ENCODE peak calls at places on chromosomes 5 and 9, in four cellular contexts. N is kidney epithelial cell, C is breast epithelium, D is PC-3. O is an unnamed sample.

GRCh38 chr9:19470981-19471650 is 62.3 kb downstream of the ACER2 start:
- DNase-seq in N (no peak), C (no peak), D (no peak), O (no peak)

GRCh38 chr9:124342946-124343485 is 72.2 kb downstream of the PSMB7 start:
- DNase-seq in N (peak), C (peak), D (peak), O (peak)

GRCh38 chr5:134738963-134739661 is 764 bp downstream of the CAMLG start:
- DNase-seq in N (no peak), C (peak), D (peak), O (no peak)

GRCh38 chr5:31767335-31768031 is 128.6 kb downstream of the PDZD2 start:
- DNase-seq in N (no peak), C (no peak), D (no peak), O (no peak)

GRCh38 chr5:15168397-15168796 is 296.8 kb upstream of the ANKH start:
- DNase-seq in N (no peak), C (no peak), D (no peak), O (no peak)

GRCh38 chr5:150517272-150518152 is 9.6 kb downstream of the NDST1 start:
- DNase-seq in N (no peak), C (no peak), D (peak), O (peak)

GRCh38 chr9:98559568-98559967 is 149.2 kb downstream of the GABBR2 start:
- DNase-seq in N (no peak), C (no peak), D (no peak), O (no peak)

GRCh38 chr5:128574041-128574440 is 36.0 kb upstream of the FBN2 start:
- DNase-seq in N (peak), C (no peak), D (peak), O (no peak)

GRCh38 chr5:57494104-57495098 is 11.8 kb upstream of the ACTBL2 start:
- DNase-seq in N (peak), C (peak), D (peak), O (peak)

GRCh38 chr9:98099898-98100297 is 19.1 kb downstream of the TRIM14 start:
- DNase-seq in N (no peak), C (no peak), D (no peak), O (no peak)

GRCh38 chr9:28234133-28234898 is 661.0 kb upstream of the C9orf72 start:
- DNase-seq in N (no peak), C (no peak), D (no peak), O (no peak)

GRCh38 chr9:97983524-97984187 is 515 bp downstream of the ANP32B start:
- DNase-seq in N (no peak), C (no peak), D (peak), O (no peak)

GRCh38 chr9:79568337-79569084 is 3.3 kb upstream of the TLE4 start:
- DNase-seq in N (no peak), C (no peak), D (no peak), O (no peak)

GRCh38 chr9:3342159-3342777 is 183.5 kb downstream of the RFX3 start:
- DNase-seq in N (no peak), C (no peak), D (no peak), O (no peak)

GRCh38 chr9:129497064-129497836 is 123.7 kb downstream of the C9orf50 start:
- DNase-seq in N (no peak), C (no peak), D (no peak), O (no peak)

GRCh38 chr9:79661926-79662552 is 90.3 kb downstream of the TLE4 start:
- DNase-seq in N (no peak), C (no peak), D (no peak), O (no peak)

GRCh38 chr9:116937361-116937760 is 250.3 kb downstream of the TRIM32 start:
- DNase-seq in N (no peak), C (no peak), D (peak), O (no peak)

GRCh38 chr9:122786338-122786737 is 2.4 kb upstream of the OR5C1 start:
- DNase-seq in N (no peak), C (no peak), D (no peak), O (no peak)

GRCh38 chr9:125815568-125815967 is 68.4 kb downstream of the PBX3 start:
- DNase-seq in N (peak), C (no peak), D (peak), O (no peak)

GRCh38 chr5:136212252-136212721 is 19.3 kb upstream of the SMIM32 start:
- DNase-seq in N (no peak), C (no peak), D (peak), O (peak)

GRCh38 chr5:67289763-67290521 is 93.3 kb upstream of the CD180 start:
- DNase-seq in N (no peak), C (peak), D (no peak), O (no peak)

GRCh38 chr5:40842351-40842750 is 1.2 kb downstream of the CARD6 start:
- DNase-seq in N (no peak), C (no peak), D (peak), O (no peak)

GRCh38 chr5:88480766-88481499 is 212.3 kb upstream of the TMEM161B start:
- DNase-seq in N (no peak), C (no peak), D (no peak), O (peak)

GRCh38 chr5:98593418-98593817 is 180.0 kb upstream of the RGMB start:
- DNase-seq in N (no peak), C (no peak), D (no peak), O (no peak)

GRCh38 chr5:159975462-159976019 is 33.4 kb upstream of the TTC1 start:
- DNase-seq in N (peak), C (no peak), D (peak), O (peak)

GRCh38 chr9:36960575-36960955 is 73.5 kb downstream of the PAX5 start:
- DNase-seq in N (no peak), C (no peak), D (no peak), O (no peak)

GRCh38 chr9:96064838-96065481 is 189.5 kb downstream of the ERCC6L2 start:
- DNase-seq in N (no peak), C (no peak), D (no peak), O (no peak)

GRCh38 chr9:111975709-111976108 is 79.1 kb downstream of the UGCG start:
- DNase-seq in N (no peak), C (no peak), D (peak), O (no peak)

GRCh38 chr9:101708855-101709254 is 29.6 kb downstream of the GRIN3A start:
- DNase-seq in N (no peak), C (no peak), D (no peak), O (no peak)

GRCh38 chr5:10933141-10933540 is 172.1 kb upstream of the DAP start:
- DNase-seq in N (no peak), C (no peak), D (no peak), O (no peak)

GRCh38 chr5:151628112-151628823 is 37.1 kb upstream of the FAT2 start:
- DNase-seq in N (no peak), C (peak), D (no peak), O (no peak)

GRCh38 chr9:105908069-105908468 is 213.7 kb downstream of the TMEM38B start:
- DNase-seq in N (no peak), C (no peak), D (peak), O (no peak)

GRCh38 chr9:89360465-89360864 is 42.2 kb downstream of the SECISBP2 start:
- DNase-seq in N (no peak), C (no peak), D (no peak), O (no peak)

DNA sequence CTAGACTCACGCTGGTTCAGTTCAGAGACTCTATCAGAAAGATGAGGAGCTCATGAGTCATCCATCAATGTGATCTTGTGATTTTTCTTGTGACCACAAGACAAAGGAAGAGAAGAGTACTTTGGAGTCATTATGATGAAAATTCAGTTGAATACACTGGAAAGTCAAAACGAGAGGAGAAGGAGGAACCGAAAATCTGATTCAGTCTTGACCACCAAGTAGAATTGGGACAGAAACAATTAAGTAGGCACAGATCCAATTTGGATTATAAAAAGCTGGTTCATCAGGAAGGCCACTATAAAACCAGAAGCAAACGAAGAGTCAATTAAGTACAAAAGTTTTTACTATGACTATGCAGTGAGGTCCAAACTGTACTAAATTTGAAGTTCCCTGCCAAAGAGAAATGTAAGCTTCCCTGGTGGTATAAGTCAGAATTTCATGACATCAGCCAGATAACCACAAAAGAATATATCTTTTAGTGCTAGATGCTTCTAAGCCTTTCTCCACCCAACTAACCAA is 90.9 kb downstream of the THBS4 start:
- DNase-seq in N (peak), C (no peak), D (peak), O (peak)
- TF ChIP-seq CTCF in N (no peak), C (no peak), D (no peak), O (no peak)

DNA sequence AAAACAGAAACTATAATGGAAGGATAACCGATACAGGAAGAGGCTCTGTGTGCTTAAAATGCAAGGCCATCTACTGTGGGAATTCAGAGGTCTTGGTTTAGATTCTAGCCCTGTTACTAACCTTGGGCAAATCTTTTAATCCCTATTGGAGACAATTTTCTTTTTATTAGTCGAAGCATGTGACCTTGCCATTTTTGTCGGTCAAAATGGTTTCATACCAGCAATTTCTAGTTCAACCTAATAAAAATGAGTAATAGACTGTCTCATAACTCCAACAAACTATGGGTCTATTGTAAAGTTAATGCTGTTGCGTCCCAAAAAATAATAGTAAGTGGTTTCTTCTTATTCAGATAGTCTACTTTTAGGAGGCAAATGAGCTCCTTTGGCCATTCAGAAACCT is 38.4 kb downstream of the PRR16 start:
- DNase-seq in N (no peak), C (no peak), D (no peak), O (no peak)
- H3K4me3 ChIP-seq in N (no peak), C (no peak), D (no peak), O (no peak)

DNA sequence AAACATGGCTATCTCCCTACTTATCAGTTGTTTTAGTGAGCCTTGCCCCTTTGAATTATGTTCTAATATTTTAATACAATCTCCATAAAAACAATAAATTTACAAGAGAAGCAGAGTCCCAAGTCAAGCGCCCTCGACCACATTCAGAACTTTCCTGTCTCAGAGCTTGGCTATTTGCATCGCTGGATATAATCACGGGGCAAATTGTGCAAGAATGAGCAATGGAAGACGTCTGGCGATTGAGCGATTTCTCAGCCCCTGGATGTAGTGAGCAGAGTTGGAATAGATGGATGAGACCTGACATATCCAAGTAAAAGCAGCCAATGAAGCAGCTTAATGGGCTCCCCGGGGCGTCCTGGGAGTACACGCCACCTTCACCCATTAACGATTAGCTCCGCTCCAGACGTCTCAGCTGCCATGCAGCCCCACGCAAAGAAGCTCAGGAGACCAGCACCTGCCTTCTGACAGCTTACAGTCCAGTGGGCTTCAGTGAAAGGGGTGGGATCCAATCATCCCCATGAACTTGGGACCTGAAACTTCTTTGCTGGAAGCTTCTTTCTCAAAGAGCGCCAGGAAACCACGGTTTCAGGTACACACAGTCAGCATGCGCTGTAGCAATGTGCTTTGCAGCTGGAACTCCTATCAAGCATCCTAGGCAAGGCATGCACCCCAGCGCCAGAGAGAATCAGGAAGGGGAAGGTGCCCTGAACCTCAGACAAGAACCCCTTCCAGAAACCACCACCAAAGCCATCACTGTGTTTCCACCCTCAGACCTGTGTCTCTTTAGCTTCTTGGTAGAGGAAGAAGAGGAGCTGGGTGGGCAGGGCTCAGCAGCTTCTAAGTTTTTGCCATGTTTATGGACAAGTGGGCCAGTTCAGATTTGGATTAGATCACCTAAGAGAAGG is 92.0 kb upstream of the IRX4 start:
- DNase-seq in N (no peak), C (no peak), D (no peak), O (no peak)
- TF ChIP-seq CTCF in N (no peak), C (no peak), D (no peak), O (no peak)

DNA sequence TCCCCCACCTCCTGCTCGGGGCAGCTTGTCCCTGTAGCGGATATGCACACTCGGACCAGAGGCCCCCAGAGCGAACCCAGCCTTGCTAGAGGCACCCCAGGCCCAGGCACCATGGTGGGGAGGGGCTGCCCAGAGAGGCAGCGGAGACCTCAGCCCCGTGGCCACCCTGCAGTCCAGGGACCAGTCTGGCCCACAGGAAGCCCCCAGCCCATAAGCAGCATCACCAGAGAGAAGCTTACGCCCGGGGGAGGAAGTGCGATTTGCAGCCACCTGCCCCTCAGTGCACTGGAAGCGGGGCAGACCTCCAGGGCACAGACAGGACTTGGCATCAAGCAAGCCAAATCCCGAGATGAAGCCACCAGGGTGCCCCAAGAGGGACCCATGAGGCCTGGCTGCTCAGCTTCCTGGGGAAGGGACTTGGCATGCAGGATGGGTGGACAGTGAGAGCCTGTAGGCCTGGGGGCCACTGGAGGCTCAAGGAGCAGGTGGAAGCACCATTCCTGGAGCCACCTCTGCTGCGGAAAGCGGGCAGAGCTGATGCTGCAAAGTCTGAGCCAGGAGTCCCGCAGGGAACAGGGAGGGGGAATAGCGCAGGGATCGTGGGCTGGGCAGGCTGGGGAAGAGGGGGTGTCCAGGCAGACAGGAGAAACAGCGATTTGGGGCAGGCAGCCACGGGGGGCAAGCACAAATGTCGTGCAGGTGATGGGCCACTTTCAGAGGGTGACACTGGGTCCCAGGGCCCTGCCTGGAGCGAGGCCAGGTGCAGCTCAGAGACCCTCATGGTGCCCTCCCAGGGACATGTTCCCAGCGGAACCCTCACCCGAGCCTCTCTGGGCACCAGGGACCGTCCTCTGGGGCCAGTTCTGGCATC is 3.4 kb downstream of the LRRC26 start:
- DNase-seq in N (no peak), C (no peak), D (no peak), O (no peak)
- H3K4me3 ChIP-seq in N (no peak), C (no peak), D (no peak), O (no peak)